ENCODE peak calls at places on chromosomes 4 and X, in five cellular contexts. Y is iPS-NIHi11, E is head of caudate nucleus, J is WERI-Rb-1, N is Peyer's patch. S is an unnamed sample.

GRCh38 chr4:158159054-158159717 is 13.6 kb downstream of the GASK1B start:
- DNase-seq in Y (no peak), E (no peak), J (no peak), N (no peak), S (no peak)

GRCh38 chr4:32429151-32429550 is 1709.0 kb downstream of the PCDH7 start:
- DNase-seq in Y (no peak), E (no peak), J (no peak), N (no peak), S (no peak)

GRCh38 chr4:178602833-178603232 is 1160.6 kb upstream of the AGA start:
- DNase-seq in Y (no peak), E (no peak), J (no peak), N (no peak), S (no peak)

GRCh38 chr4:77219266-77219665 is 62.3 kb downstream of the CCNG2 start:
- DNase-seq in Y (no peak), E (no peak), J (no peak), N (no peak), S (no peak)

GRCh38 chr4:183504930-183505555 is at the start of gene ING2:
- DNase-seq in Y (peak), E (no peak), J (no peak), N (no peak), S (peak)

GRCh38 chrX:16851421-16851820 is 18.7 kb downstream of the RBBP7 start:
- DNase-seq in Y (no peak), E (no peak), J (no peak), N (no peak), S (peak)

GRCh38 chr4:147336252-147336651 is 144.6 kb upstream of the EDNRA start:
- DNase-seq in Y (no peak), E (no peak), J (no peak), N (no peak), S (no peak)

GRCh38 chrX:76148011-76148665 is 24.7 kb upstream of the PBDC1 start:
- DNase-seq in Y (no peak), E (no peak), J (no peak), N (no peak), S (no peak)

GRCh38 chr4:24497221-24497620 is 87.1 kb downstream of the DHX15 start:
- DNase-seq in Y (no peak), E (no peak), J (no peak), N (no peak), S (no peak)

S was measured in adrenal gland.